ENCODE peak calls at places on chromosome 12, in ten cellular contexts. D is fibroblast of the aortic adventitia; V is A673; S is nephron progenitor cell; C is stimulated activated CD8-positive, alpha-beta memory T cell treated with anti-CD3 and anti-CD28 coated beads, Interleukin-4, amount 100 ng/mL, for 24 hours; G is suprapubic skin; H is GM12892; R is fibroblast of lung; M is iPS-NIHi11; U is GM12864. Y is an unnamed sample.
A peak's percentile ranks its signal among the peaks of the same experiment; 100 is the strongest.

GRCh38 chr12:12408265-12408690 is 51.4 kb downstream of the BORCS5 start:
- DNase-seq in H (no peak), G (no peak), V (no peak), S (no peak), R (no peak), C (no peak), U (no peak), M (no peak), D (no peak), Y (no peak)

GRCh38 chr12:95624544-95624943 is 73.3 kb upstream of the USP44 start:
- DNase-seq in M (no peak), V (no peak), R (no peak), C (no peak), D (peak; percentile 42), G (no peak), H (no peak), U (no peak), S (no peak), Y (no peak)

GRCh38 chr12:108911915-108912314 is 32.0 kb downstream of the DAO start:
- DNase-seq in G (no peak), H (no peak), M (peak; percentile 21), D (no peak), S (no peak), C (no peak), U (no peak), R (no peak), V (no peak), Y (no peak)

GRCh38 chr12:8038659-8039114 is 6.2 kb downstream of the FOXJ2 start:
- DNase-seq in R (peak; percentile 51), C (no peak), M (peak; percentile 88), G (no peak), S (peak; percentile 53), D (peak; percentile 65), V (peak; percentile 75), U (no peak), H (no peak), Y (peak; percentile 78)

GRCh38 chr12:131832393-131833231 is 4.4 kb downstream of the MMP17 start:
- DNase-seq in U (no peak), M (no peak), H (no peak), D (peak; percentile 79), C (no peak), V (peak; percentile 83), S (no peak), G (peak; percentile 85), R (peak; percentile 81), Y (no peak)

GRCh38 chr12:103310871-103311270 is 184.9 kb downstream of the C12orf42 start:
- DNase-seq in D (no peak), V (no peak), H (no peak), M (no peak), C (no peak), U (no peak), G (no peak), R (no peak), S (no peak), Y (no peak)

GRCh38 chr12:121812320-121812871 is 8.6 kb downstream of the SETD1B start:
- DNase-seq in D (peak; percentile 79), G (peak; percentile 78), S (peak; percentile 84), M (peak; percentile 95), C (no peak), U (no peak), V (peak; percentile 64), R (peak; percentile 81), H (peak; percentile 67), Y (no peak)

GRCh38 chr12:11607313-11608081 is 42.0 kb upstream of the ETV6 start:
- DNase-seq in U (no peak), C (no peak), R (peak; percentile 42), H (no peak), M (no peak), V (no peak), S (no peak), G (no peak), D (peak; percentile 66), Y (no peak)

GRCh38 chr12:105449406-105449805 is 118.9 kb downstream of the C12orf75 start:
- DNase-seq in G (no peak), H (no peak), S (no peak), C (no peak), D (no peak), R (no peak), M (no peak), U (no peak), V (no peak), Y (no peak)

GRCh38 chr12:102965281-102966155 is 8.0 kb downstream of the ASCL1 start:
- DNase-seq in S (peak; percentile 39), V (no peak), G (no peak), C (no peak), R (no peak), M (peak; percentile 32), H (no peak), U (no peak), D (no peak), Y (peak; percentile 55)

Y was measured in putamen.